ENCODE peak calls at places on chromosomes 5 and 9, in nine cellular contexts. One of them, this sample, is unnamed.

GRCh38 chr9:89886281-89886700 is 281.5 kb downstream of the GADD45G start:
- DNase-seq in MM.1S: no peak
- DNase-seq in PC-3: no peak
- DNase-seq in A549: no peak
- DNase-seq in GM12865: no peak
- DNase-seq in activated CD8-positive, alpha-beta T cell treated with anti-CD3 and anti-CD28 coated beads for 36 hours: no peak
- DNase-seq in upper lobe of right lung: peak
- DNase-seq in left lung: no peak
- DNase-seq in osteoblast: no peak
- DNase-seq in this sample: no peak

GRCh38 chr9:109806506-109807115 is 26.6 kb downstream of the PALM2AKAP2 start:
- DNase-seq in MM.1S: no peak
- DNase-seq in PC-3: no peak
- DNase-seq in A549: no peak
- DNase-seq in GM12865: no peak
- DNase-seq in activated CD8-positive, alpha-beta T cell treated with anti-CD3 and anti-CD28 coated beads for 36 hours: no peak
- DNase-seq in upper lobe of right lung: no peak
- DNase-seq in left lung: no peak
- DNase-seq in osteoblast: no peak
- DNase-seq in this sample: no peak

GRCh38 chr9:16726718-16727451 is 143.6 kb downstream of the BNC2 start:
- DNase-seq in MM.1S: peak
- DNase-seq in PC-3: peak
- DNase-seq in A549: peak
- DNase-seq in GM12865: no peak
- DNase-seq in activated CD8-positive, alpha-beta T cell treated with anti-CD3 and anti-CD28 coated beads for 36 hours: peak
- DNase-seq in upper lobe of right lung: peak
- DNase-seq in left lung: peak
- DNase-seq in osteoblast: peak
- DNase-seq in this sample: no peak

GRCh38 chr5:141528401-141528984 is 39.6 kb downstream of the PCDHGC5 start:
- DNase-seq in MM.1S: no peak
- DNase-seq in PC-3: no peak
- DNase-seq in A549: no peak
- DNase-seq in GM12865: no peak
- DNase-seq in activated CD8-positive, alpha-beta T cell treated with anti-CD3 and anti-CD28 coated beads for 36 hours: no peak
- DNase-seq in upper lobe of right lung: no peak
- DNase-seq in left lung: no peak
- DNase-seq in osteoblast: no peak
- DNase-seq in this sample: no peak

GRCh38 chr5:57664700-57665099 is 182.1 kb upstream of the ACTBL2 start:
- DNase-seq in MM.1S: no peak
- DNase-seq in PC-3: no peak
- DNase-seq in A549: no peak
- DNase-seq in GM12865: no peak
- DNase-seq in activated CD8-positive, alpha-beta T cell treated with anti-CD3 and anti-CD28 coated beads for 36 hours: no peak
- DNase-seq in upper lobe of right lung: no peak
- DNase-seq in left lung: no peak
- DNase-seq in osteoblast: no peak
- DNase-seq in this sample: no peak

GRCh38 chr9:126320158-126320922 is 6.3 kb upstream of the MVB12B start:
- DNase-seq in MM.1S: no peak
- DNase-seq in PC-3: no peak
- DNase-seq in A549: no peak
- DNase-seq in GM12865: no peak
- DNase-seq in activated CD8-positive, alpha-beta T cell treated with anti-CD3 and anti-CD28 coated beads for 36 hours: peak
- DNase-seq in upper lobe of right lung: no peak
- DNase-seq in left lung: no peak
- DNase-seq in osteoblast: no peak
- DNase-seq in this sample: no peak

GRCh38 chr5:180156141-180156540 is 52.9 kb downstream of the RASGEF1C start:
- DNase-seq in MM.1S: no peak
- DNase-seq in PC-3: no peak
- DNase-seq in A549: no peak
- DNase-seq in GM12865: no peak
- DNase-seq in activated CD8-positive, alpha-beta T cell treated with anti-CD3 and anti-CD28 coated beads for 36 hours: no peak
- DNase-seq in upper lobe of right lung: peak
- DNase-seq in left lung: no peak
- DNase-seq in osteoblast: peak
- DNase-seq in this sample: no peak

GRCh38 chr5:128546658-128547281 is 8.7 kb upstream of the FBN2 start:
- DNase-seq in MM.1S: peak
- DNase-seq in PC-3: peak
- DNase-seq in A549: no peak
- DNase-seq in GM12865: peak
- DNase-seq in activated CD8-positive, alpha-beta T cell treated with anti-CD3 and anti-CD28 coated beads for 36 hours: no peak
- DNase-seq in upper lobe of right lung: no peak
- DNase-seq in left lung: no peak
- DNase-seq in osteoblast: no peak
- DNase-seq in this sample: no peak

GRCh38 chr9:100472725-100473261 is at the start of gene TMEFF1:
- DNase-seq in MM.1S: peak
- DNase-seq in PC-3: peak
- DNase-seq in A549: peak
- DNase-seq in GM12865: peak
- DNase-seq in activated CD8-positive, alpha-beta T cell treated with anti-CD3 and anti-CD28 coated beads for 36 hours: peak
- DNase-seq in upper lobe of right lung: peak
- DNase-seq in left lung: peak
- DNase-seq in osteoblast: peak
- DNase-seq in this sample: peak

GRCh38 chr9:899440-900184 is 58.1 kb downstream of the DMRT1 start:
- DNase-seq in MM.1S: no peak
- DNase-seq in PC-3: no peak
- DNase-seq in A549: no peak
- DNase-seq in GM12865: peak
- DNase-seq in activated CD8-positive, alpha-beta T cell treated with anti-CD3 and anti-CD28 coated beads for 36 hours: no peak
- DNase-seq in upper lobe of right lung: no peak
- DNase-seq in left lung: no peak
- DNase-seq in osteoblast: no peak
- DNase-seq in this sample: peak

GRCh38 chr5:14569948-14570691 is 11.5 kb upstream of the OTULINL start:
- DNase-seq in MM.1S: no peak
- DNase-seq in PC-3: peak
- DNase-seq in A549: peak
- DNase-seq in GM12865: no peak
- DNase-seq in activated CD8-positive, alpha-beta T cell treated with anti-CD3 and anti-CD28 coated beads for 36 hours: no peak
- DNase-seq in upper lobe of right lung: no peak
- DNase-seq in left lung: no peak
- DNase-seq in osteoblast: no peak
- DNase-seq in this sample: no peak

GRCh38 chr5:42483472-42484154 is 60.4 kb downstream of the GHR start:
- DNase-seq in MM.1S: peak
- DNase-seq in PC-3: no peak
- DNase-seq in A549: no peak
- DNase-seq in GM12865: peak
- DNase-seq in activated CD8-positive, alpha-beta T cell treated with anti-CD3 and anti-CD28 coated beads for 36 hours: no peak
- DNase-seq in upper lobe of right lung: no peak
- DNase-seq in left lung: no peak
- DNase-seq in osteoblast: no peak
- DNase-seq in this sample: peak

GRCh38 chr9:131578778-131579504 is 33.6 kb downstream of the PRRT1B start:
- DNase-seq in MM.1S: no peak
- DNase-seq in PC-3: no peak
- DNase-seq in A549: no peak
- DNase-seq in GM12865: peak
- DNase-seq in activated CD8-positive, alpha-beta T cell treated with anti-CD3 and anti-CD28 coated beads for 36 hours: peak
- DNase-seq in upper lobe of right lung: no peak
- DNase-seq in left lung: peak
- DNase-seq in osteoblast: peak
- DNase-seq in this sample: peak

GRCh38 chr9:13993482-13994267 is 320.3 kb downstream of the NFIB start:
- DNase-seq in MM.1S: no peak
- DNase-seq in PC-3: no peak
- DNase-seq in A549: no peak
- DNase-seq in GM12865: no peak
- DNase-seq in activated CD8-positive, alpha-beta T cell treated with anti-CD3 and anti-CD28 coated beads for 36 hours: no peak
- DNase-seq in upper lobe of right lung: no peak
- DNase-seq in left lung: no peak
- DNase-seq in osteoblast: peak
- DNase-seq in this sample: no peak

GRCh38 chr9:805151-805550 is 36.3 kb upstream of the DMRT1 start:
- DNase-seq in MM.1S: no peak
- DNase-seq in PC-3: no peak
- DNase-seq in A549: no peak
- DNase-seq in GM12865: no peak
- DNase-seq in activated CD8-positive, alpha-beta T cell treated with anti-CD3 and anti-CD28 coated beads for 36 hours: no peak
- DNase-seq in upper lobe of right lung: no peak
- DNase-seq in left lung: no peak
- DNase-seq in osteoblast: no peak
- DNase-seq in this sample: no peak

GRCh38 chr9:36903541-36904435 is 130.3 kb downstream of the PAX5 start:
- DNase-seq in MM.1S: no peak
- DNase-seq in PC-3: peak
- DNase-seq in A549: no peak
- DNase-seq in GM12865: peak
- DNase-seq in activated CD8-positive, alpha-beta T cell treated with anti-CD3 and anti-CD28 coated beads for 36 hours: peak
- DNase-seq in upper lobe of right lung: no peak
- DNase-seq in left lung: peak
- DNase-seq in osteoblast: peak
- DNase-seq in this sample: no peak

DNA sequence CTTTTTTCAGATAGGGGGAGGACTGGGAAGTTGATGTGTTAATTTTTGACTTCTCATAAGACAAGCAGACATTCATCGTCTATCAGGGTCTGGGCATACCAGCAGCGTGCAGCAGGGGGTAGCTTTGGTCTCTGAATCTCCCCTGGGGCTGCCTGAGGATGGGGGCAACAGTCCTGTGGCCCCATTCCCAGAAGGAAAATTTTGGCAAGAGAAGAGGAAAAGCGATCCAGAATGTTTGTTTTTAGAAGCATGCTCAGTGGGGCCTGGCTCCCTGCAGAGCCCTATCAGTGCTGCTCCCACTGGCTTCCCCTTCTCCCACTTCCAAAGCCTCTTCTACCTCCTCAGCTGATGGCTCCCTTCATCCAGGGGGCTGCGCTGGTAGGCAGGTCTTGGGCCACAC is 194.8 kb upstream of the IL12B start:
- DNase-seq in MM.1S: no peak
- DNase-seq in PC-3: no peak
- DNase-seq in A549: no peak
- DNase-seq in GM12865: no peak
- DNase-seq in activated CD8-positive, alpha-beta T cell treated with anti-CD3 and anti-CD28 coated beads for 36 hours: no peak
- DNase-seq in upper lobe of right lung: no peak
- DNase-seq in left lung: no peak
- DNase-seq in osteoblast: no peak
- DNase-seq in this sample: no peak
- TF ChIP-seq CTCF in MM.1S: no peak
- TF ChIP-seq CTCF in PC-3: no peak
- TF ChIP-seq CTCF in A549: peak
- TF ChIP-seq CTCF in GM12865: no peak
- TF ChIP-seq CTCF in activated CD8-positive, alpha-beta T cell treated with anti-CD3 and anti-CD28 coated beads for 36 hours: no peak
- TF ChIP-seq CTCF in upper lobe of right lung: peak
- TF ChIP-seq CTCF in left lung: no peak
- TF ChIP-seq CTCF in osteoblast: no peak
- TF ChIP-seq CTCF in this sample: no peak

GRCh38 chr5:170747851-170748250 is 35.7 kb upstream of the GABRP start:
- DNase-seq in MM.1S: no peak
- DNase-seq in PC-3: no peak
- DNase-seq in A549: peak
- DNase-seq in GM12865: no peak
- DNase-seq in activated CD8-positive, alpha-beta T cell treated with anti-CD3 and anti-CD28 coated beads for 36 hours: no peak
- DNase-seq in upper lobe of right lung: no peak
- DNase-seq in left lung: no peak
- DNase-seq in osteoblast: no peak
- DNase-seq in this sample: peak
- TF ChIP-seq CTCF in MM.1S: peak
- TF ChIP-seq CTCF in PC-3: peak
- TF ChIP-seq CTCF in A549: peak
- TF ChIP-seq CTCF in GM12865: peak
- TF ChIP-seq CTCF in activated CD8-positive, alpha-beta T cell treated with anti-CD3 and anti-CD28 coated beads for 36 hours: no peak
- TF ChIP-seq CTCF in upper lobe of right lung: peak
- TF ChIP-seq CTCF in left lung: no peak
- TF ChIP-seq CTCF in osteoblast: peak
- TF ChIP-seq CTCF in this sample: no peak

GRCh38 chr5:129904667-129905466 is 602 bp downstream of the CHSY3 start:
- DNase-seq in MM.1S: no peak
- DNase-seq in PC-3: no peak
- DNase-seq in A549: no peak
- DNase-seq in GM12865: peak
- DNase-seq in activated CD8-positive, alpha-beta T cell treated with anti-CD3 and anti-CD28 coated beads for 36 hours: no peak
- DNase-seq in upper lobe of right lung: peak
- DNase-seq in left lung: peak
- DNase-seq in osteoblast: no peak
- DNase-seq in this sample: no peak
- TF ChIP-seq CTCF in MM.1S: no peak
- TF ChIP-seq CTCF in PC-3: no peak
- TF ChIP-seq CTCF in A549: no peak
- TF ChIP-seq CTCF in GM12865: no peak
- TF ChIP-seq CTCF in activated CD8-positive, alpha-beta T cell treated with anti-CD3 and anti-CD28 coated beads for 36 hours: no peak
- TF ChIP-seq CTCF in upper lobe of right lung: peak
- TF ChIP-seq CTCF in left lung: no peak
- TF ChIP-seq CTCF in osteoblast: no peak
- TF ChIP-seq CTCF in this sample: no peak

GRCh38 chr5:45639038-45639437 is 57.1 kb downstream of the HCN1 start:
- DNase-seq in MM.1S: no peak
- DNase-seq in PC-3: peak
- DNase-seq in A549: no peak
- DNase-seq in GM12865: no peak
- DNase-seq in activated CD8-positive, alpha-beta T cell treated with anti-CD3 and anti-CD28 coated beads for 36 hours: no peak
- DNase-seq in upper lobe of right lung: no peak
- DNase-seq in left lung: no peak
- DNase-seq in osteoblast: no peak
- DNase-seq in this sample: no peak
- TF ChIP-seq CTCF in MM.1S: no peak
- TF ChIP-seq CTCF in PC-3: peak
- TF ChIP-seq CTCF in A549: no peak
- TF ChIP-seq CTCF in GM12865: no peak
- TF ChIP-seq CTCF in activated CD8-positive, alpha-beta T cell treated with anti-CD3 and anti-CD28 coated beads for 36 hours: no peak
- TF ChIP-seq CTCF in upper lobe of right lung: no peak
- TF ChIP-seq CTCF in left lung: no peak
- TF ChIP-seq CTCF in osteoblast: no peak
- TF ChIP-seq CTCF in this sample: peak

DNA sequence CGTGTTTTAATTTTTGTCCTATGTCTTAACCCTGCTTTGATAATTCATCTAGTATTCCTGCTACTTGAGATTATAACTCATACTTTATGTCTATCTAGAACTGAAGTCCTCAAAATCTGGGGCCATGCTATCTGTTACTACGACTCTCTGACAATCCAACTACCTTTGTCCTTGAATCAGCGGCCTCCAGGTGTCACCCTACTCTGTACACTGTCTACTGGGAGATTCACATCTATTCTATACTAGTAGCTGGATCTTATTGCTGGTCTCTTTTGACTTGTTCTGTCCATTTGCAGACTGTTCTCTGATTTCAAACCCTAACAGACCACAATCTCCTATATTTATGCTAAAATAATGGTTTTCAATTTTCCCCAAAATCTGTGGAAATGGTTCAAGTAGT is 225.5 kb upstream of the ELAVL2 start:
- DNase-seq in MM.1S: no peak
- DNase-seq in PC-3: peak
- DNase-seq in A549: no peak
- DNase-seq in GM12865: no peak
- DNase-seq in activated CD8-positive, alpha-beta T cell treated with anti-CD3 and anti-CD28 coated beads for 36 hours: no peak
- DNase-seq in upper lobe of right lung: no peak
- DNase-seq in left lung: no peak
- DNase-seq in osteoblast: no peak
- DNase-seq in this sample: no peak
- TF ChIP-seq CTCF in MM.1S: no peak
- TF ChIP-seq CTCF in PC-3: peak
- TF ChIP-seq CTCF in A549: no peak
- TF ChIP-seq CTCF in GM12865: no peak
- TF ChIP-seq CTCF in activated CD8-positive, alpha-beta T cell treated with anti-CD3 and anti-CD28 coated beads for 36 hours: no peak
- TF ChIP-seq CTCF in upper lobe of right lung: no peak
- TF ChIP-seq CTCF in left lung: no peak
- TF ChIP-seq CTCF in osteoblast: no peak
- TF ChIP-seq CTCF in this sample: no peak

GRCh38 chr5:140108093-140109049 is 5.5 kb upstream of the PURA start:
- DNase-seq in MM.1S: peak
- DNase-seq in PC-3: peak
- DNase-seq in A549: peak
- DNase-seq in GM12865: peak
- DNase-seq in activated CD8-positive, alpha-beta T cell treated with anti-CD3 and anti-CD28 coated beads for 36 hours: peak
- DNase-seq in upper lobe of right lung: peak
- DNase-seq in left lung: peak
- DNase-seq in osteoblast: peak
- DNase-seq in this sample: peak
- TF ChIP-seq CTCF in MM.1S: no peak
- TF ChIP-seq CTCF in PC-3: no peak
- TF ChIP-seq CTCF in A549: no peak
- TF ChIP-seq CTCF in GM12865: no peak
- TF ChIP-seq CTCF in activated CD8-positive, alpha-beta T cell treated with anti-CD3 and anti-CD28 coated beads for 36 hours: no peak
- TF ChIP-seq CTCF in upper lobe of right lung: no peak
- TF ChIP-seq CTCF in left lung: no peak
- TF ChIP-seq CTCF in osteoblast: no peak
- TF ChIP-seq CTCF in this sample: no peak